ENCODE peak calls at places on chromosomes 1 and 21, in ten cellular contexts. One of them, this sample, is unnamed.

GRCh38 chr21:42105916-42106315 is 34.8 kb downstream of the UMODL1 start:
- DNase-seq in HFF-Myc: no peak
- DNase-seq in cardiac muscle cell: no peak
- DNase-seq in cardiac fibroblast: no peak
- DNase-seq in A549: no peak
- DNase-seq in left ventricle myocardium inferior: no peak
- DNase-seq in mesothelial cell of epicardium: no peak
- DNase-seq in glutamatergic neuron: no peak
- DNase-seq in AG09309: no peak
- DNase-seq in uterus: no peak
- DNase-seq in this sample: no peak

GRCh38 chr21:42028754-42029385 is 18.7 kb upstream of the ZBTB21 start:
- DNase-seq in HFF-Myc: no peak
- DNase-seq in cardiac muscle cell: no peak
- DNase-seq in cardiac fibroblast: no peak
- DNase-seq in A549: no peak
- DNase-seq in left ventricle myocardium inferior: no peak
- DNase-seq in mesothelial cell of epicardium: no peak
- DNase-seq in glutamatergic neuron: no peak
- DNase-seq in AG09309: no peak
- DNase-seq in uterus: no peak
- DNase-seq in this sample: no peak

GRCh38 chr1:43232071-43232470 is 37.7 kb upstream of the TMEM125 start:
- DNase-seq in HFF-Myc: peak; percentile 26
- DNase-seq in cardiac muscle cell: peak; percentile 87
- DNase-seq in cardiac fibroblast: peak; percentile 84
- DNase-seq in A549: no peak
- DNase-seq in left ventricle myocardium inferior: no peak
- DNase-seq in mesothelial cell of epicardium: peak; percentile 29
- DNase-seq in glutamatergic neuron: no peak
- DNase-seq in AG09309: peak; percentile 23
- DNase-seq in uterus: no peak
- DNase-seq in this sample: no peak

GRCh38 chr1:40038693-40039092 is 1.8 kb upstream of the CAP1 start:
- DNase-seq in HFF-Myc: no peak
- DNase-seq in cardiac muscle cell: no peak
- DNase-seq in cardiac fibroblast: no peak
- DNase-seq in A549: no peak
- DNase-seq in left ventricle myocardium inferior: no peak
- DNase-seq in mesothelial cell of epicardium: no peak
- DNase-seq in glutamatergic neuron: no peak
- DNase-seq in AG09309: no peak
- DNase-seq in uterus: no peak
- DNase-seq in this sample: no peak

GRCh38 chr1:173871500-173871899 is 3.3 kb downstream of the ZBTB37 start:
- DNase-seq in HFF-Myc: no peak
- DNase-seq in cardiac muscle cell: no peak
- DNase-seq in cardiac fibroblast: no peak
- DNase-seq in A549: no peak
- DNase-seq in left ventricle myocardium inferior: no peak
- DNase-seq in mesothelial cell of epicardium: no peak
- DNase-seq in glutamatergic neuron: no peak
- DNase-seq in AG09309: no peak
- DNase-seq in uterus: no peak
- DNase-seq in this sample: no peak

GRCh38 chr1:18243503-18244175 is 136.0 kb downstream of the IGSF21 start:
- DNase-seq in HFF-Myc: no peak
- DNase-seq in cardiac muscle cell: no peak
- DNase-seq in cardiac fibroblast: no peak
- DNase-seq in A549: no peak
- DNase-seq in left ventricle myocardium inferior: no peak
- DNase-seq in mesothelial cell of epicardium: no peak
- DNase-seq in glutamatergic neuron: no peak
- DNase-seq in AG09309: no peak
- DNase-seq in uterus: no peak
- DNase-seq in this sample: no peak

GRCh38 chr1:228385232-228385631 is 21.4 kb downstream of the TRIM11 start:
- DNase-seq in HFF-Myc: no peak
- DNase-seq in cardiac muscle cell: no peak
- DNase-seq in cardiac fibroblast: no peak
- DNase-seq in A549: no peak
- DNase-seq in left ventricle myocardium inferior: no peak
- DNase-seq in mesothelial cell of epicardium: no peak
- DNase-seq in glutamatergic neuron: no peak
- DNase-seq in AG09309: no peak
- DNase-seq in uterus: no peak
- DNase-seq in this sample: no peak

GRCh38 chr1:93304716-93305138 is 41.0 kb upstream of the DR1 start:
- DNase-seq in HFF-Myc: peak; percentile 56
- DNase-seq in cardiac muscle cell: peak; percentile 82
- DNase-seq in cardiac fibroblast: peak; percentile 82
- DNase-seq in A549: peak; percentile 18
- DNase-seq in left ventricle myocardium inferior: no peak
- DNase-seq in mesothelial cell of epicardium: no peak
- DNase-seq in glutamatergic neuron: peak; percentile 20
- DNase-seq in AG09309: peak; percentile 31
- DNase-seq in uterus: peak; percentile 52
- DNase-seq in this sample: peak; percentile 50

GRCh38 chr1:78019031-78019430 is 14.3 kb downstream of the DNAJB4 start:
- DNase-seq in HFF-Myc: no peak
- DNase-seq in cardiac muscle cell: no peak
- DNase-seq in cardiac fibroblast: no peak
- DNase-seq in A549: no peak
- DNase-seq in left ventricle myocardium inferior: no peak
- DNase-seq in mesothelial cell of epicardium: no peak
- DNase-seq in glutamatergic neuron: no peak
- DNase-seq in AG09309: no peak
- DNase-seq in uterus: no peak
- DNase-seq in this sample: no peak

GRCh38 chr1:8024329-8024728 is 1.8 kb downstream of the ERRFI1 start:
- DNase-seq in HFF-Myc: no peak
- DNase-seq in cardiac muscle cell: no peak
- DNase-seq in cardiac fibroblast: no peak
- DNase-seq in A549: no peak
- DNase-seq in left ventricle myocardium inferior: no peak
- DNase-seq in mesothelial cell of epicardium: no peak
- DNase-seq in glutamatergic neuron: no peak
- DNase-seq in AG09309: no peak
- DNase-seq in uterus: no peak
- DNase-seq in this sample: no peak

GRCh38 chr1:2091611-2092604 is 41.7 kb downstream of the PRKCZ start:
- DNase-seq in HFF-Myc: no peak
- DNase-seq in cardiac muscle cell: peak; percentile 26
- DNase-seq in cardiac fibroblast: peak; percentile 22
- DNase-seq in A549: no peak
- DNase-seq in left ventricle myocardium inferior: peak; percentile 50
- DNase-seq in mesothelial cell of epicardium: peak; percentile 57
- DNase-seq in glutamatergic neuron: peak; percentile 71
- DNase-seq in AG09309: no peak
- DNase-seq in uterus: no peak
- DNase-seq in this sample: peak; percentile 73

GRCh38 chr21:42403611-42404231 is at the start of gene UBASH3A:
- DNase-seq in HFF-Myc: no peak
- DNase-seq in cardiac muscle cell: no peak
- DNase-seq in cardiac fibroblast: no peak
- DNase-seq in A549: no peak
- DNase-seq in left ventricle myocardium inferior: no peak
- DNase-seq in mesothelial cell of epicardium: no peak
- DNase-seq in glutamatergic neuron: no peak
- DNase-seq in AG09309: no peak
- DNase-seq in uterus: no peak
- DNase-seq in this sample: no peak

GRCh38 chr1:7531562-7532340 is 239.3 kb upstream of the VAMP3 start:
- DNase-seq in HFF-Myc: no peak
- DNase-seq in cardiac muscle cell: no peak
- DNase-seq in cardiac fibroblast: no peak
- DNase-seq in A549: no peak
- DNase-seq in left ventricle myocardium inferior: no peak
- DNase-seq in mesothelial cell of epicardium: no peak
- DNase-seq in glutamatergic neuron: no peak
- DNase-seq in AG09309: no peak
- DNase-seq in uterus: no peak
- DNase-seq in this sample: no peak

DNA sequence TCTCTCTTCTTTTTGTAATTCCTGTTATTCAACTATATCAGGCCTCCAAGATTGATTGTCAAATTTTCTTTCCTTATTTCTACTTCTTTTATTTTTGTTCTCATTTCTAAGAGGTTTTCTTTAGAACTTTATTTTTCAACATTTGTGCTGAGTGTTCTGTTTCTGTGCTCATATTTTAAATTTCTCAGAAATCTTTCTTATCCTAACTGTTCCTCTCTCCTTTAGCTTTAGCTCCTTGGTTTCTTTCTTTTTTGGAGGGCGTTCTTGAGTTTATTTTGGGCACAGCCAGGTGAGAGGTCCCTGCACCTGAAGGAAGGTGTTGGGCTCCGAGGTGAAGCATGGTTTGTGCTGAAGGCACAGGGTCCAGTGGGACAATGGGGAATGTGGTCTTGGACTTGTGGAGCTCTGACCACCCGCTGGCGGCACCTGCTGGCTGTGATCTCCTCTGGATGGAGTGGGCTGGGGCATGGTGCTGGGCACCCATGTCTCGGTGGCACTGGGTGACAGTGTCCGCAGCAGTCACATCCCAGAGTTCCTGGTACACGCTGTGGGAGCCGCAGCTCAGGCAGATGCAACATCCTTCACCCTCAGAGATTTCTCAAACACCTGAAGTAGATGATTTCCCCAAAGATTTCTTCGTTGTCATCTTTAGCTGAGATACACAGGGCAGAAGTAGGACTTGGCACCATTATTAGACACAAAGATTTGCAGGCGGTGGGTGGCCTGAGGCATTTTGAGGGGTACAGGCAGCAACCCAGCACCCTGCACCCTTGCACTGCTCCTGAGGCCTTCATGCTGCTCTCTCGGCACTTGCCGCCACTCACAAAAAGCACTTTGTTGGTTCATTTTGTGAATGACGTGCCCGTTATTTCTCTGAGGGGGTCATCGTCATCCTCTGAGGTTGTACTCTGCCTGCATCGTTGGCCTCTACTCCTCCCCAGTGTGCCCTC is 38.2 kb upstream of the DIP2A start:
- DNase-seq in HFF-Myc: no peak
- DNase-seq in cardiac muscle cell: no peak
- DNase-seq in cardiac fibroblast: no peak
- DNase-seq in A549: no peak
- DNase-seq in left ventricle myocardium inferior: no peak
- DNase-seq in mesothelial cell of epicardium: no peak
- DNase-seq in glutamatergic neuron: no peak
- DNase-seq in AG09309: no peak
- DNase-seq in uterus: no peak
- DNase-seq in this sample: no peak
- TF ChIP-seq CTCF in HFF-Myc: no peak
- TF ChIP-seq CTCF in cardiac muscle cell: no peak
- TF ChIP-seq CTCF in cardiac fibroblast: no peak
- TF ChIP-seq CTCF in A549: no peak
- TF ChIP-seq CTCF in left ventricle myocardium inferior: no peak
- TF ChIP-seq CTCF in mesothelial cell of epicardium: no peak
- TF ChIP-seq CTCF in glutamatergic neuron: no peak
- TF ChIP-seq CTCF in AG09309: no peak
- TF ChIP-seq CTCF in uterus: no peak
- TF ChIP-seq CTCF in this sample: no peak

GRCh38 chr1:205976708-205977107 is 26.5 kb downstream of the RAB7B start:
- DNase-seq in HFF-Myc: no peak
- DNase-seq in cardiac muscle cell: no peak
- DNase-seq in cardiac fibroblast: peak; percentile 45
- DNase-seq in A549: no peak
- DNase-seq in left ventricle myocardium inferior: peak; percentile 77
- DNase-seq in mesothelial cell of epicardium: no peak
- DNase-seq in glutamatergic neuron: peak; percentile 56
- DNase-seq in AG09309: no peak
- DNase-seq in uterus: no peak
- DNase-seq in this sample: no peak
- TF ChIP-seq CTCF in HFF-Myc: no peak
- TF ChIP-seq CTCF in cardiac muscle cell: no peak
- TF ChIP-seq CTCF in cardiac fibroblast: no peak
- TF ChIP-seq CTCF in A549: no peak
- TF ChIP-seq CTCF in left ventricle myocardium inferior: no peak
- TF ChIP-seq CTCF in mesothelial cell of epicardium: no peak
- TF ChIP-seq CTCF in glutamatergic neuron: no peak
- TF ChIP-seq CTCF in AG09309: no peak
- TF ChIP-seq CTCF in uterus: no peak
- TF ChIP-seq CTCF in this sample: no peak

DNA sequence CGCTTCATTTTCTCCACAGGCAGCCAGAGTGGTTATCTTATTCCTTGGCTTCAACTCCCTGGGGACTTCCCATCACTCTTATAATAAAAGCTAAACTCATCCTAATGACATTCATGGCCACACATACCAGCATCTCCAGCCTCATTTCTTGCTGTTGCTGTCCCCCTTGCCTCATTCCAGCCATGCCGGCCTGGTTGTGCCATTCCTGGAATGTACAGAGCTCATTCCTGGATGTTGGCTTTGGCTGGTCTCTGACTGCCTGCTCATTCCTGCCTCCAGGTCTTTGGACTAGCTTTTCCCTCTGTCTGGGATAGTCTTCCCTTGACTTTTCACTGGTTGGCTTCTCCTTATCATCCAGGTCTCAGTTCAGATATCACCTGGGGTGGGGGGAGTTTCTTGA is 2.4 kb upstream of the PEF1 start:
- DNase-seq in HFF-Myc: no peak
- DNase-seq in cardiac muscle cell: peak; percentile 41
- DNase-seq in cardiac fibroblast: peak; percentile 36
- DNase-seq in A549: no peak
- DNase-seq in left ventricle myocardium inferior: no peak
- DNase-seq in mesothelial cell of epicardium: no peak
- DNase-seq in glutamatergic neuron: no peak
- DNase-seq in AG09309: peak; percentile 71
- DNase-seq in uterus: no peak
- DNase-seq in this sample: no peak
- TF ChIP-seq CTCF in HFF-Myc: no peak
- TF ChIP-seq CTCF in cardiac muscle cell: no peak
- TF ChIP-seq CTCF in cardiac fibroblast: no peak
- TF ChIP-seq CTCF in A549: no peak
- TF ChIP-seq CTCF in left ventricle myocardium inferior: no peak
- TF ChIP-seq CTCF in mesothelial cell of epicardium: no peak
- TF ChIP-seq CTCF in glutamatergic neuron: no peak
- TF ChIP-seq CTCF in AG09309: peak; percentile 37
- TF ChIP-seq CTCF in uterus: peak; percentile 3
- TF ChIP-seq CTCF in this sample: no peak

DNA sequence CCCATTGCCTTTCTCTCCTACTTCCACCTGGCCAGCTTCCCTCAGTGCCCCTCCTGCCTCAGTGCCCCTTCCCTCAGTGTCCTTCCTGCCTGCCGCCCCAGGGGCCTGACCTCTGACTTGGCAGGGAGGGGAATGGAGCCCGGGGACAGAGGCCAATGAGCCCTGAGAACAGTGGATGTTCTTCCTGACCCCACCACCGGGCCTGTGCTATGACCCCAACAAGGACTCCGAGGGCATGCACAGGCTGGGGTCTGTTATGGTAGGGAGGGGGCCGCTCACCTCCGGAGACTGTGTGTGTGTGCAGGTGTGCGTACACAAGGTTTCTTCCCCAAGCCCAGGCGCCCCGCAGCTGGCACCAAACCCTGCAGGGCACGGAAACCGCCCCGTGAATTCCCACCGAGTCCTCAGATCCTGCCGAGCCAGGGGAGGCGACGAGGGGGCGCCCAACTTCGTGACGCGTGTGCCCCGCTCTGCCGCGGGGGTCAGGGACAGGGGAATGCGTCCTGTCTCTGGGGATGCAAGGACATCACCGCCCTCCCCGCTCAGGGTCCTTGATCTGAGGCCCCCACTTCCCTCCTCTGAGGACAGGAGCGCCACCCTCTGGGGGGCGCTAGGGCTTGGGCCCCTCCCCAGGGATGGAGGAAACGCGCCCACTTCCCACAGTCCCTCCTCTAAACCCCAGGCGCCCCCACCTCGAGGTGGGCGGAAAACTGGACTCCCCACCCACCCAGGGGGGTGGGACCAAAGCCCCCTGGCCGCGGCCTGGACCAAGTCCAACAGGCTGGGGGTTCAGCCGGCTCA is 725 bp downstream of the RAP1GAP start:
- DNase-seq in HFF-Myc: no peak
- DNase-seq in cardiac muscle cell: no peak
- DNase-seq in cardiac fibroblast: no peak
- DNase-seq in A549: no peak
- DNase-seq in left ventricle myocardium inferior: no peak
- DNase-seq in mesothelial cell of epicardium: no peak
- DNase-seq in glutamatergic neuron: no peak
- DNase-seq in AG09309: no peak
- DNase-seq in uterus: no peak
- DNase-seq in this sample: peak; percentile 37
- TF ChIP-seq CTCF in HFF-Myc: no peak
- TF ChIP-seq CTCF in cardiac muscle cell: peak; percentile 21
- TF ChIP-seq CTCF in cardiac fibroblast: no peak
- TF ChIP-seq CTCF in A549: no peak
- TF ChIP-seq CTCF in left ventricle myocardium inferior: no peak
- TF ChIP-seq CTCF in mesothelial cell of epicardium: no peak
- TF ChIP-seq CTCF in glutamatergic neuron: no peak
- TF ChIP-seq CTCF in AG09309: no peak
- TF ChIP-seq CTCF in uterus: no peak
- TF ChIP-seq CTCF in this sample: no peak

This sample was measured in GM13976.